ENCODE peak calls at places on chromosome 17, in four cellular contexts. U is A549, H is transverse colon, E is tibial nerve. Q is an unnamed sample.
A peak's percentile ranks its signal among the peaks of the same experiment; 100 is the strongest.

GRCh38 chr17:7572588-7573323 is 6.7 kb upstream of the CD68 start:
- DNase-seq in U (peak; percentile 100), H (peak; percentile 100), E (peak; percentile 99), Q (peak; percentile 99)

GRCh38 chr17:30095507-30096244 is 20.9 kb upstream of the NSRP1 start:
- DNase-seq in U (peak; percentile 78), H (no peak), E (no peak), Q (no peak)

GRCh38 chr17:53313746-53314145 is 509.0 kb upstream of the KIF2B start:
- DNase-seq in U (no peak), H (no peak), E (no peak), Q (no peak)

GRCh38 chr17:46978489-46979022 is 497 bp downstream of the RPRML start:
- DNase-seq in U (no peak), H (no peak), E (no peak), Q (no peak)

GRCh38 chr17:8757189-8757588 is 1.2 kb downstream of the SPDYE4 start:
- DNase-seq in U (no peak), H (no peak), E (no peak), Q (no peak)

GRCh38 chr17:49851387-49852291 is 3.8 kb upstream of the TAC4 start:
- DNase-seq in U (peak; percentile 66), H (peak; percentile 59), E (peak; percentile 33), Q (peak; percentile 61)

GRCh38 chr17:28364665-28365363 is at the start of gene SEBOX:
- DNase-seq in U (no peak), H (no peak), E (no peak), Q (no peak)

GRCh38 chr17:80891096-80892018 is 100.3 kb upstream of the CHMP6 start:
- DNase-seq in U (peak; percentile 91), H (peak; percentile 22), E (no peak), Q (peak; percentile 51)

GRCh38 chr17:73498176-73498575 is 146.1 kb downstream of the SDK2 start:
- DNase-seq in U (no peak), H (no peak), E (no peak), Q (no peak)

GRCh38 chr17:7846063-7846735 is 8.7 kb upstream of the TMEM88 start:
- DNase-seq in U (no peak), H (no peak), E (no peak), Q (peak; percentile 52)

GRCh38 chr17:8290043-8290442 is 1.6 kb downstream of the RANGRF start:
- DNase-seq in U (no peak), H (no peak), E (no peak), Q (no peak)

GRCh38 chr17:43219001-43219400 is 7.3 kb downstream of the TMEM106A start:
- DNase-seq in U (no peak), H (no peak), E (no peak), Q (no peak)

GRCh38 chr17:69961488-69962145 is 113.4 kb upstream of the KCNJ16 start:
- DNase-seq in U (peak; percentile 7), H (peak; percentile 8), E (peak; percentile 12), Q (peak; percentile 20)

GRCh38 chr17:38361700-38362465 is 10.2 kb downstream of the SOCS7 start:
- DNase-seq in U (no peak), H (no peak), E (no peak), Q (no peak)

GRCh38 chr17:40178021-40178601 is 841 bp downstream of the RAPGEFL1 start:
- DNase-seq in U (no peak), H (peak; percentile 37), E (no peak), Q (no peak)

GRCh38 chr17:17555151-17555550 is 36.4 kb downstream of the PEMT start:
- DNase-seq in U (no peak), H (no peak), E (no peak), Q (no peak)

DNA sequence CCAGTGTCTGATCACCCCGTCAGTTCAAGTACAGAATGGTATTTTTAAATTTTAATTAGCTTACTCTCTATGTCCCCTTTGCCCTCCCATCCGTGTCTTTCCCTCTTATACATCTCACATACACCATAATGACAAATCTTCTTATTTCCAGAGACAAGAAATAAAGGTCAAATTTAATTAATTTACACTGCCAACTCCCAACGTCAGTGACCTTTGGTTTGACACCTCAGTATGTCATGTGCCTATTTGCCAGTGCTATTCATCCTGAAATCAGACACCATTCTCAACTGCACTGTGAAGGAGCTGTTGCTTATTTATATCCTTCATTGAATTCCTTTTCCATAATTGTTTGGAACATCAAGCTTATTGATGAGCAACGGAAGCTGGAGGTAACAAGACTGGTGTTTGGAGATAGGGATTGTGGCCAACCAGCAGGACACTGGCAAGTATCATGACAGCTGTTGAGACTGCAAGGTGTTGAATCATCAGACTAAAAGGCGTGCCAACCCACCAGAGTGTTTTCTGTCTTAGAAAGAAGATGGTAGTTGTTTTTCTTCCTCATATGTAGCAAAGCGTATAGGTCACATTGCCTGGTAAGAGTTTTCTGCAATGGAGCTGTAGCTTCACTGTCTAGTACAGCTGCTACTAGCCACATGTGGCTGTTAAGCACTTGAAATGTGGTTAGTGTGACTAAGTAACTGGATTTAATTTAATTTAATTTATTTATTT is 12.5 kb downstream of the CALCOCO2 start:
- DNase-seq in U (no peak), H (no peak), E (no peak), Q (no peak)
- H3K27ac ChIP-seq in U (no peak overlapping the region), H (peak overlapping the region; percentile 85), E (peak overlapping the region; percentile 97), Q (no peak overlapping the region)

DNA sequence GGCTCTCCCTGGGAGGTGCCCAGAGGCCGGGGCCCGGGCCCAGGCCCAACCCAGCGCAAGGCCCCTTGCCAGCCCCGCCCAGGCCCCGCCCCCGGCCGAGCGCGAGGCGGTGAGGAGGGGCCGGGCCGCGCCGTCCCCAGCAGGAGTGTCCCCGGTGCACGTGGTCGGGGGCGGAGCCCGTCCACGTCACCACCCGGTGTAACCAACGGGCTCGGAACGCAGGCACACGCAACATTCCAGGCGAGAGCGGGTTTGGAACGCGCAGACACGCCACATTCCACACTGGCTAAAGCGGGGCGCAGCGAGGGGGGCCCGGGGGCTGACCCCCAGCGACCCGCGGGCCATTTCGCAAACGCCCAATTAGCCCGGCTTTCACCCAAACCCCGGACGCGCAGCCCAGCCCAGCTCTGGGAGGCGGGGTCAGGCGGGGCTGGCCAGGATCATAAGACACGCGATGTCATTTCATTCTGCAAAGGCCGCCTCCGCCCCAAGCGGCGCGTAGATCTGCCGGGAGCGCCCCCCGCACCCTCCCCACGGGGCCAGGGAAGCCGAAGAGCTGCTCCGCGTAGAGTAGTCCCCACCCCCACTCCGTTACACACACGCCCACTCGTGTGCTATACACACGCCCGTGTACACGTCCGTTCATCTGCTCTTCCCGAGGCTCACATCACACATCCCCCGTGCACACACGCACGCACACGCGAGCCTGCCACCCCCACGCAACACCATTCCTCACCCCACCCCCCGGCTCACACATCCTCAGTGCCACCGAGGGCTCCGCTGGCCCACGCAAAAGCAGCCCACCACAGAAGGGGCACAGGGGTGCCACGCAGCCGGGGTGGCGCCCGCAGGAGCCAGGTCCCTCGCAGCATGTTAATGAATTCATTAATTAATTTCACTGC is 1.0 kb downstream of the MNT start:
- DNase-seq in U (peak; percentile 96), H (peak; percentile 98), E (peak; percentile 93), Q (peak; percentile 94)
- TF ChIP-seq EP300 in U (no peak), H (peak; percentile 59), E (peak; percentile 95), Q (peak; percentile 78)

GRCh38 chr17:79833744-79834574 is 5.3 kb downstream of the CBX4 start:
- DNase-seq in U (no peak), H (no peak), E (no peak), Q (no peak)

GRCh38 chr17:79833110-79833450 is 6.2 kb downstream of the CBX4 start:
- DNase-seq in U (no peak), H (no peak), E (no peak), Q (no peak)

GRCh38 chr17:79830763-79831366 is 8.4 kb downstream of the CBX4 start:
- DNase-seq in U (no peak), H (no peak), E (no peak), Q (no peak)

GRCh38 chr17:79831367-79832210 is 7.7 kb downstream of the CBX4 start:
- DNase-seq in U (no peak), H (no peak), E (peak; percentile 66), Q (peak; percentile 82)

GRCh38 chr17:79832211-79833109 is 6.8 kb downstream of the CBX4 start:
- DNase-seq in U (no peak), H (no peak), E (no peak), Q (no peak)
- H3K4me1 ChIP-seq in U (peaks cover 83% of the 10 kb centered on the region), H (peaks cover 46% of the 10 kb centered on the region), E (peaks cover 65% of the 10 kb centered on the region), Q (peaks cover 21% of the 10 kb centered on the region)

GRCh38 chr17:34312080-34312479 is 7.2 kb upstream of the CCL8 start:
- DNase-seq in U (no peak), H (no peak), E (no peak), Q (no peak)
- H3K27ac ChIP-seq in U (no peak overlapping the region), H (peak overlapping the region; percentile 71), E (peak overlapping the region; percentile 41), Q (no peak overlapping the region)

GRCh38 chr17:82648761-82649474 is 674 bp upstream of the WDR45B start:
- DNase-seq in U (no peak), H (peak; percentile 62), E (no peak), Q (peak; percentile 77)

GRCh38 chr17:82649501-82650261 is 1.4 kb upstream of the WDR45B start:
- DNase-seq in U (no peak), H (no peak), E (no peak), Q (peak; percentile 47)

GRCh38 chr17:82647593-82648164 is 565 bp downstream of the WDR45B start:
- DNase-seq in U (peak; percentile 56), H (peak; percentile 55), E (no peak), Q (peak; percentile 77)

GRCh38 chr17:82650723-82651122 is 2.5 kb upstream of the WDR45B start:
- DNase-seq in U (no peak), H (no peak), E (no peak), Q (peak; percentile 30)

DNA sequence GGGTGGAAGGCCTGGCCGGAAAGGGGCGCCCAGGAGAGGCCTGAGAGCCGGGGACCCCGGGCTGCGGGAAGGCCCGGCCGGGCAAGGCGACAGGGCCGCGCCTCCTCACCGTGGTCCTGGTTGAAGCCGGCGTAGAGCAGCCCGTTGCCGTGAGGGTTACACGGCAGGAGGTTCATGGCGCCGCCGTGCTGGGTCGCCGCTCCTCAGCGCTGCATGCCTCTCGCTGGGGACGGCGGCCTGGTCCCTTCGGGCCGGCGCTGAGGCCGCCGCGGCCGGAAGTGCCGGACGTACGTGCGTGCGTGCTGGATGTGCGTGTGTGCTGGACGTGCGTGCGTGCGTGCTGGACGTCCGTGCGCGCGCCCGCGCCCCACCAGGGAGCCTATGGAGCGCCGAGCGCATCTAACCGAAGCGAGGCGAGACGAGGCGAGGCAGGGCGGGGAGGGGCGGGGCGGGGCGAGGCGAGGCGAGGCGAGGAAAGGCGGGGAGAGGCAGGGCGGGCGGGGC is at the start of gene WDR45B:
- DNase-seq in U (peak; percentile 98), H (peak; percentile 96), E (peak; percentile 87), Q (peak; percentile 94)
- TF ChIP-seq EP300 in U (no peak), H (peak; percentile 93), E (peak; percentile 57), Q (peak; percentile 84)

Q was measured in ovary.